ENCODE peak calls at places on chromosomes 2 and 18, in seven cellular contexts. S, T, X, F, P, J and M are unnamed samples.
A peak's percentile ranks its signal among the peaks of the same experiment; 100 is the strongest.

GRCh38 chr2:239523147-239523943 is 122.5 kb upstream of the HDAC4 start:
- DNase-seq in S (no peak), T (no peak), X (no peak), F (no peak), P (no peak), J (no peak), M (no peak)

GRCh38 chr18:48077291-48077690 is 146.8 kb upstream of the SMAD2 start:
- DNase-seq in S (no peak), T (no peak), X (no peak), F (no peak), P (no peak), J (no peak), M (no peak)

GRCh38 chr2:46351388-46352141 is 54.4 kb downstream of the EPAS1 start:
- DNase-seq in S (no peak), T (no peak), X (peak; percentile 54), F (no peak), P (peak; percentile 66), J (no peak), M (no peak)

GRCh38 chr2:240234503-240234951 is 94.1 kb upstream of the OTOS start:
- DNase-seq in S (no peak), T (no peak), X (no peak), F (no peak), P (no peak), J (no peak), M (no peak)

GRCh38 chr2:199830531-199830930 is 20.5 kb downstream of the FTCDNL1 start:
- DNase-seq in S (no peak), T (peak; percentile 18), X (no peak), F (no peak), P (no peak), J (no peak), M (no peak)

GRCh38 chr2:73059106-73059505 is 12.4 kb downstream of the SFXN5 start:
- DNase-seq in S (no peak), T (peak; percentile 82), X (no peak), F (no peak), P (no peak), J (no peak), M (no peak)

GRCh38 chr2:11576398-11576797 is 42.6 kb downstream of the GREB1 start:
- DNase-seq in S (no peak), T (no peak), X (no peak), F (no peak), P (no peak), J (no peak), M (no peak)

GRCh38 chr2:55224761-55225261 is 7.3 kb downstream of the CLHC1 start:
- DNase-seq in S (no peak), T (no peak), X (peak; percentile 42), F (no peak), P (no peak), J (peak; percentile 58), M (peak; percentile 14)

GRCh38 chr18:63158676-63159291 is 160.8 kb downstream of the BCL2 start:
- DNase-seq in S (no peak), T (no peak), X (no peak), F (no peak), P (no peak), J (no peak), M (peak; percentile 56)

GRCh38 chr2:160916300-160916699 is 243.9 kb upstream of the TANK start:
- DNase-seq in S (no peak), T (no peak), X (no peak), F (no peak), P (no peak), J (no peak), M (no peak)

GRCh38 chr2:42141687-42142475 is 27.3 kb upstream of the EML4 start:
- DNase-seq in S (no peak), T (peak; percentile 10), X (peak; percentile 61), F (no peak), P (no peak), J (peak; percentile 66), M (peak; percentile 51)

GRCh38 chr2:112811841-112812306 is 24.7 kb downstream of the IL1B start:
- DNase-seq in S (peak; percentile 62), T (no peak), X (no peak), F (no peak), P (no peak), J (no peak), M (no peak)

GRCh38 chr2:160022162-160022561 is 40.3 kb downstream of the PLA2R1 start:
- DNase-seq in S (no peak), T (no peak), X (no peak), F (no peak), P (no peak), J (no peak), M (no peak)

GRCh38 chr18:26549486-26550435 is 1.4 kb upstream of the KCTD1 start:
- DNase-seq in S (peak; percentile 43), T (peak; percentile 65), X (peak; percentile 60), F (peak; percentile 52), P (no peak), J (peak; percentile 91), M (peak; percentile 26)

GRCh38 chr2:127226520-127227263 is 6.6 kb upstream of the CYP27C1 start:
- DNase-seq in S (peak; percentile 71), T (no peak), X (no peak), F (peak; percentile 70), P (no peak), J (peak; percentile 85), M (no peak)

GRCh38 chr2:205644018-205644417 is 38.3 kb upstream of the NRP2 start:
- DNase-seq in S (no peak), T (no peak), X (no peak), F (no peak), P (no peak), J (no peak), M (no peak)

GRCh38 chr2:201759567-201759966 is 21.2 kb downstream of the ALS2 start:
- DNase-seq in S (no peak), T (no peak), X (no peak), F (no peak), P (no peak), J (no peak), M (no peak)

GRCh38 chr18:79576686-79577351 is 102.8 kb upstream of the CTDP1 start:
- DNase-seq in S (no peak), T (peak; percentile 93), X (peak; percentile 19), F (peak; percentile 95), P (no peak), J (no peak), M (no peak)

GRCh38 chr2:113203901-113204519 is 30.2 kb downstream of the PSD4 start:
- DNase-seq in S (peak; percentile 84), T (peak; percentile 63), X (peak; percentile 90), F (peak; percentile 78), P (peak; percentile 67), J (peak; percentile 92), M (peak; percentile 79)

GRCh38 chr2:236309669-236310029 is 45.4 kb upstream of the ASB18 start:
- DNase-seq in S (peak; percentile 57), T (peak; percentile 13), X (peak; percentile 73), F (no peak), P (no peak), J (peak; percentile 53), M (no peak)